ENCODE peak calls at places on chromosomes 2 and 18, in four cellular contexts. One of them, this sample, is unnamed.

GRCh38 chr2:120735750-120736170 is at the start of gene GLI2:
- DNase-seq in A549: peak; percentile 89
- DNase-seq in K562: peak; percentile 63
- DNase-seq in IMR-90: peak; percentile 87
- DNase-seq in this sample: peak; percentile 75

GRCh38 chr2:199468561-199469513 is 11.1 kb upstream of the SATB2 start:
- DNase-seq in A549: no peak
- DNase-seq in K562: no peak
- DNase-seq in IMR-90: no peak
- DNase-seq in this sample: no peak

GRCh38 chr18:43596106-43596712 is 318.9 kb upstream of the SYT4 start:
- DNase-seq in A549: peak; percentile 23
- DNase-seq in K562: no peak
- DNase-seq in IMR-90: peak; percentile 29
- DNase-seq in this sample: peak; percentile 32

GRCh38 chr2:109558076-109558882 is 55.5 kb downstream of the SEPTIN10 start:
- DNase-seq in A549: peak; percentile 87
- DNase-seq in K562: no peak
- DNase-seq in IMR-90: peak; percentile 83
- DNase-seq in this sample: peak; percentile 21

GRCh38 chr2:162037886-162038285 is 36.1 kb downstream of the DPP4 start:
- DNase-seq in A549: no peak
- DNase-seq in K562: no peak
- DNase-seq in IMR-90: no peak
- DNase-seq in this sample: no peak

GRCh38 chr2:61702088-61702467 is 151.8 kb downstream of the FAM161A start:
- DNase-seq in A549: no peak
- DNase-seq in K562: no peak
- DNase-seq in IMR-90: no peak
- DNase-seq in this sample: no peak

GRCh38 chr2:62787381-62787780 is 81.9 kb downstream of the EHBP1 start:
- DNase-seq in A549: peak; percentile 50
- DNase-seq in K562: no peak
- DNase-seq in IMR-90: peak; percentile 51
- DNase-seq in this sample: peak; percentile 45

GRCh38 chr18:63320690-63321265 is 1.2 kb upstream of the BCL2 start:
- DNase-seq in A549: peak; percentile 34
- DNase-seq in K562: peak; percentile 32
- DNase-seq in IMR-90: peak; percentile 32
- DNase-seq in this sample: peak; percentile 78

GRCh38 chr2:227509824-227510619 is 38.1 kb downstream of the AGFG1 start:
- DNase-seq in A549: peak; percentile 42
- DNase-seq in K562: no peak
- DNase-seq in IMR-90: peak; percentile 51
- DNase-seq in this sample: peak; percentile 54

GRCh38 chr2:235679471-235679870 is 185.6 kb downstream of the AGAP1 start:
- DNase-seq in A549: no peak
- DNase-seq in K562: no peak
- DNase-seq in IMR-90: no peak
- DNase-seq in this sample: no peak

GRCh38 chr2:230737791-230738226 is 25.2 kb downstream of the CAB39 start:
- DNase-seq in A549: no peak
- DNase-seq in K562: no peak
- DNase-seq in IMR-90: no peak
- DNase-seq in this sample: peak; percentile 20
- TF ChIP-seq POLR2A in A549: no peak
- TF ChIP-seq POLR2A in K562: no peak
- TF ChIP-seq POLR2A in IMR-90: no peak
- TF ChIP-seq POLR2A in this sample: no peak

GRCh38 chr18:9019135-9019534 is 83.4 kb upstream of the NDUFV2 start:
- DNase-seq in A549: no peak
- DNase-seq in K562: no peak
- DNase-seq in IMR-90: no peak
- DNase-seq in this sample: no peak

GRCh38 chr18:9016819-9017169 is 85.7 kb upstream of the NDUFV2 start:
- DNase-seq in A549: no peak
- DNase-seq in K562: no peak
- DNase-seq in IMR-90: peak; percentile 9
- DNase-seq in this sample: no peak

GRCh38 chr18:9017900-9018217 is 84.6 kb upstream of the NDUFV2 start:
- DNase-seq in A549: no peak
- DNase-seq in K562: no peak
- DNase-seq in IMR-90: peak; percentile 81
- DNase-seq in this sample: no peak

GRCh38 chr18:9015689-9016088 is 86.8 kb upstream of the NDUFV2 start:
- DNase-seq in A549: no peak
- DNase-seq in K562: no peak
- DNase-seq in IMR-90: no peak
- DNase-seq in this sample: no peak

DNA sequence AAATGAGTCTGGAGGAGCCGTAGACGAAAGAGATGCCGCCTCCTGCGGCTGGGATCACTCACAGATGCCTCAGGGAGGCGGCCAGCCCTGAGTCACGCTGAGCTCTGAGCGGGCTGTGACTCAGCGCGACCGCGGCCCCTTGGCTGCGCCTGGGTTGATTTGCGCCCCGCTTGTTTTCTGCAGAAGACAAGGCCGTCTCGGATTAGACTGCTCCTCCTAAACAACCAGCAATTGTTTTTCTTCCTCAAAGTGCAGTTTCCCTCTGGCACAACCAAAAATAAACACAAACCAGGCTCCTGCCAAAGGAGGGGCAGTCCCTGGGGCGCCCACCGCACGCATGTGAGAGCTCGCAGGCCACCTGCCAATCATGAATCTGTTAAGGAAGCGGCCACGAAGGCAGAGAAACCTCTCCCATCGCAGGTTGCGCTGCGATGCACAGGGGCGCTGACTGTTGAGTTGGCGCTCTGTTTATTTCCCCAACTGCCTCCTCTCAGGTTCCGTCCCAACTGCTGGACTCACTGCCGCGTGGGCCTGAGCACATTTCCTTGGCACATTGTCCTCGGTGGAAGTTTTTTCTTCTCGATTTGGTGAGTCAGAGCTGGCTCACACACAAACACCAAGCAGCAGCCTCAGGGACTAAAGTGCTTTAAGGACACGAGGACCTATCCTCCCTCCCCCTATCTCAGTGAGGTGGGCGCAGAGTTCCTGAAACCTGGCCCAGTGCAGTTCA is 85.2 kb upstream of the NDUFV2 start:
- DNase-seq in A549: peak; percentile 85
- DNase-seq in K562: peak; percentile 91
- DNase-seq in IMR-90: peak; percentile 94
- DNase-seq in this sample: peak; percentile 95
- TF ChIP-seq POLR2A in A549: no peak
- TF ChIP-seq POLR2A in K562: peak; percentile 83
- TF ChIP-seq POLR2A in IMR-90: peak; percentile 51
- TF ChIP-seq POLR2A in this sample: peak; percentile 65

GRCh38 chr2:219543596-219544358 is at the start of the genes CHPF and TMEM198:
- DNase-seq in A549: peak; percentile 96
- DNase-seq in K562: peak; percentile 92
- DNase-seq in IMR-90: peak; percentile 97
- DNase-seq in this sample: peak; percentile 93
- TF ChIP-seq POLR2A in A549: no peak
- TF ChIP-seq POLR2A in K562: peak; percentile 52
- TF ChIP-seq POLR2A in IMR-90: peak; percentile 75
- TF ChIP-seq POLR2A in this sample: no peak

GRCh38 chr2:13681936-13682335 is 950.6 kb upstream of the LRATD1 start:
- DNase-seq in A549: no peak
- DNase-seq in K562: no peak
- DNase-seq in IMR-90: peak; percentile 42
- DNase-seq in this sample: no peak
- TF ChIP-seq POLR2A in A549: no peak
- TF ChIP-seq POLR2A in K562: no peak
- TF ChIP-seq POLR2A in IMR-90: no peak
- TF ChIP-seq POLR2A in this sample: no peak